ENCODE peak calls at places on chromosomes 3 and 15, in six cellular contexts. J, Q, K, Z, R and W are unnamed samples.
A peak's percentile ranks its signal among the peaks of the same experiment; 100 is the strongest.

GRCh38 chr3:31234143-31234542 is 298.6 kb upstream of the STT3B start:
- DNase-seq in J (no peak), Q (no peak), K (no peak), Z (no peak), R (no peak), W (no peak)

GRCh38 chr3:104907507-104907906 is 459.2 kb upstream of the ALCAM start:
- DNase-seq in J (no peak), Q (no peak), K (no peak), Z (no peak), R (no peak), W (no peak)

GRCh38 chr3:176584413-176585176 is 612.7 kb downstream of the TBL1XR1 start:
- DNase-seq in J (no peak), Q (no peak), K (no peak), Z (no peak), R (no peak), W (no peak)

GRCh38 chr15:55827204-55827603 is 84.3 kb upstream of the PRTG start:
- DNase-seq in J (peak; percentile 15), Q (no peak), K (no peak), Z (no peak), R (no peak), W (no peak)

GRCh38 chr15:98597666-98598065 is 50.7 kb upstream of the IGF1R start:
- DNase-seq in J (no peak), Q (no peak), K (no peak), Z (no peak), R (no peak), W (no peak)

GRCh38 chr3:13636874-13637273 is 87.9 kb downstream of the FBLN2 start:
- DNase-seq in J (no peak), Q (no peak), K (no peak), Z (no peak), R (no peak), W (no peak)

GRCh38 chr3:132723024-132723462 is 834 bp upstream of the NPHP3 start:
- DNase-seq in J (no peak), Q (no peak), K (no peak), Z (no peak), R (no peak), W (no peak)

GRCh38 chr3:148408667-148409066 is 289.0 kb upstream of the AGTR1 start:
- DNase-seq in J (no peak), Q (no peak), K (no peak), Z (no peak), R (no peak), W (no peak)

GRCh38 chr3:80554304-80554703 is 786.5 kb upstream of the ROBO1 start:
- DNase-seq in J (no peak), Q (no peak), K (no peak), Z (no peak), R (no peak), W (no peak)

GRCh38 chr3:123724306-123724705 is 139.5 kb upstream of the HACD2 start:
- DNase-seq in J (no peak), Q (no peak), K (no peak), Z (no peak), R (no peak), W (no peak)

GRCh38 chr3:157631468-157631867 is 128.3 kb upstream of the VEPH1 start:
- DNase-seq in J (no peak), Q (no peak), K (no peak), Z (no peak), R (no peak), W (no peak)

GRCh38 chr3:187291512-187292132 is at the start of gene MASP1:
- DNase-seq in J (peak; percentile 28), Q (no peak), K (no peak), Z (no peak), R (no peak), W (peak; percentile 44)

GRCh38 chr15:66364944-66365343 is 8.5 kb upstream of the TIPIN start:
- DNase-seq in J (no peak), Q (no peak), K (no peak), Z (no peak), R (no peak), W (no peak)

GRCh38 chr15:96150277-96150676 is 180.2 kb upstream of the NR2F2 start:
- DNase-seq in J (no peak), Q (no peak), K (no peak), Z (no peak), R (no peak), W (no peak)